ENCODE peak calls at places on chromosomes 12 and 14, in four cellular contexts. N is foreskin keratinocyte, A is left lung, Z is endothelial cell. I is an unnamed sample.

GRCh38 chr14:73997108-73997943 is 21.8 kb downstream of the ENTPD5 start:
- DNase-seq in N (no peak), A (no peak), Z (no peak), I (no peak)

GRCh38 chr14:99674064-99674650 is 9.9 kb upstream of the CYP46A1 start:
- DNase-seq in Z (no peak), A (no peak), N (no peak), I (no peak)

GRCh38 chr14:23559010-23559920 is 3.2 kb downstream of the THTPA start:
- DNase-seq in Z (peak), A (no peak), N (no peak), I (no peak)

GRCh38 chr12:105281694-105282049 is 45.7 kb upstream of the APPL2 start:
- DNase-seq in A (no peak), Z (no peak), N (no peak), I (no peak)

GRCh38 chr14:100221419-100222218 is 17.3 kb upstream of the YY1 start:
- DNase-seq in N (no peak), A (peak), Z (no peak), I (no peak)

GRCh38 chr14:21044106-21044618 is 2.0 kb downstream of the RNASE7 start:
- DNase-seq in A (no peak), N (no peak), Z (no peak), I (no peak)

GRCh38 chr14:23530360-23531055 is 21.1 kb downstream of the ZFHX2 start:
- DNase-seq in Z (no peak), N (no peak), A (no peak), I (no peak)

GRCh38 chr12:47837190-47838171 is 17.8 kb upstream of the HDAC7 start:
- DNase-seq in N (no peak), A (no peak), Z (peak), I (peak)

GRCh38 chr12:71469235-71469873 is 29.8 kb downstream of the LGR5 start:
- DNase-seq in A (no peak), Z (no peak), N (no peak), I (no peak)

GRCh38 chr14:36027354-36027753 is 149.2 kb downstream of the PTCSC3 start:
- DNase-seq in Z (no peak), A (no peak), N (no peak), I (no peak)

GRCh38 chr14:36028665-36029064 is 147.9 kb downstream of the PTCSC3 start:
- DNase-seq in N (no peak), Z (no peak), A (no peak), I (no peak)

GRCh38 chr14:36022765-36023415 is 153.6 kb downstream of the PTCSC3 start:
- DNase-seq in N (no peak), Z (no peak), A (no peak), I (no peak)

GRCh38 chr14:36028218-36028617 is 148.3 kb downstream of the PTCSC3 start:
- DNase-seq in N (no peak), A (no peak), Z (no peak), I (no peak)
- TF ChIP-seq CTCF in N (peak), A (no peak), Z (no peak), I (no peak)

GRCh38 chr14:69710378-69710777 is 56.6 kb upstream of the SRSF5 start:
- DNase-seq in N (no peak), A (no peak), Z (no peak), I (no peak)

GRCh38 chr14:69711471-69712216 is 55.3 kb upstream of the SRSF5 start:
- DNase-seq in Z (no peak), A (peak), N (no peak), I (no peak)

GRCh38 chr14:69711065-69711464 is 55.9 kb upstream of the SRSF5 start:
- DNase-seq in N (no peak), Z (no peak), A (peak), I (no peak)

GRCh38 chr14:69708049-69708448 is 58.9 kb upstream of the SRSF5 start:
- DNase-seq in A (no peak), Z (no peak), N (no peak), I (no peak)

GRCh38 chr14:69708586-69709169 is 58.3 kb upstream of the SRSF5 start:
- DNase-seq in N (no peak), A (no peak), Z (no peak), I (no peak)
- TF ChIP-seq CTCF in N (peak), A (no peak), Z (no peak), I (no peak)

GRCh38 chr12:116277393-116278258 is at the start of gene MED13L:
- DNase-seq in Z (peak), A (peak), N (no peak), I (peak)
- TF ChIP-seq CTCF in Z (peak), A (peak), N (peak), I (peak)

GRCh38 chr12:101826766-101827368 is 3.9 kb downstream of the GNPTAB start:
- DNase-seq in A (no peak), N (no peak), Z (no peak), I (no peak)

GRCh38 chr12:101823039-101823438 is 7.7 kb downstream of the GNPTAB start:
- DNase-seq in N (no peak), A (no peak), Z (no peak), I (no peak)

GRCh38 chr12:101824831-101825230 is 5.9 kb downstream of the GNPTAB start:
- DNase-seq in N (no peak), A (no peak), Z (no peak), I (no peak)

GRCh38 chr12:101819467-101819866 is 11.3 kb downstream of the GNPTAB start:
- DNase-seq in Z (no peak), N (no peak), A (no peak), I (no peak)

DNA sequence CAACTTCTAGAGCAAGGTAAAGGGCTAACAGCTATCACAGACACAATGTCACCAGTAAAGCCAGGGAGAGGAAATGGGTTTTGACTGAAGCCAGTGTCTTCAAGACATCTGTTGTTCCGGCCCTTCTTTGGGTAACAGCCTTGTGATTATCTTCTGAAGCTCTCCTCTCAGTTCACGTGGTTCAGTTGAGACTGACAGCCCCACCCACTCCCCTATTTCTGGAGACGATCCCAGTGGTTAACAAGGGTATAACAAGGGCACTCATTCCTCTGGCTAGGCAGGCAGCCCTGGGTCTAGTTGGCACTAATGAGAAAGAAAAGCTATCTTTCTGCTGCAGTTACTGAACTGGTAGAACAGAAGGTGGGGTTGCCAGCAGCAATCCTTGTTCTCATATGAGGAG is 6.9 kb downstream of the GNPTAB start:
- DNase-seq in A (peak), N (no peak), Z (peak), I (no peak)
- TF ChIP-seq CTCF in A (no peak), N (peak), Z (peak), I (peak)

DNA sequence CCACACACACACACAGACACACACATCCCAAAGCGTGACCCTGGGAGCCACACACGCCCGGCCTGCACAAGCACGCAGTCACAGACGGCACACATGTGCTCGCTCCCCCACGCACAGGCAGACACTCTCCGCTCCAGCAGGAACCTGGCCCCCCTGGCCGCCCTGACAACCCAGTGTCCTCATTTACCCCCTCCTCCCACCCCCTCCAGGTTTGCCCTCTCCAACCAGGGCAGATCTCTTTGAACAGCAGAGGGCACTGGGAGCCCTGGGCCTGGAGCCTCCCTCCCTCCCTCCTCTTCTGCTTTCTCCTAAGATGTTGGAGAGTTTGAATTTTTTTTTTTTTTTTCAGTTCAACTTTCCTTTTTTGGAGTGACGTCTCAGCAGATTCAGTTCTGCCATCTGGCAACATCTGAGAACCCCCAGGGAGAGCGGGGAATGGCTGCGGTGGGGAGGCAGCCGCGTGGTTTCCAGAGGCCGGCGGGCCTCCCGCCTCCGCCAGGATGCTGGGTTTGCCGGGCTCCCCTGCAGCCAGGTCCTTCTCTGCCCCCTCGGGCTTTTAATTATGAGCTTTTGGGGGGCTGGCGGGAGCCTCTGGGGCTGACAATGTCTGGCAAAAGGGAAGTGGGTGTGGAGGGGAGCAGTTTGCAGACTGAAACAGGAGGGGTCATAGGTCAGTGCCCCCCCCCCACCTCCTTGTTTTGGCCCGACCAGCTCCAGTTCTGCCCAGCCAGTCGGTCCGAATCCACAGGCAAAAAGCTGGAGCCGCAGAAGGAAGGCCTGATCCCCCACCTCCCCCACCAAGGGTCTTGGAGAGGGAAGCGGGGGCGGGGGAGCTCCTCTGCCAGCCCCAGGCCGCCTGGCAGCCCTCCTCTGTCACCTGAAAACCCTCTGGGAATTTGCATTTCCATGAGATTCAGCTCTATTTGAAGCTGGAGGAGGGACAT is 1.3 kb upstream of the NCOR2 start:
- DNase-seq in A (peak), N (no peak), Z (no peak), I (no peak)
- TF ChIP-seq CTCF in A (peak), N (peak), Z (no peak), I (no peak)

I was measured in mesothelial cell of epicardium.